ENCODE peak calls at places on chromosomes 12 and 14, in eight cellular contexts. H is adrenal gland, U is lung, Z is WERI-Rb-1, S is thoracic aorta, M is A673, D is upper lobe of right lung, G is right atrium auricular region. O is an unnamed sample.

GRCh38 chr14:63192085-63192484 is 12.2 kb upstream of the RHOJ start:
- DNase-seq in M (no peak), U (no peak), D (no peak), G (no peak), S (no peak), Z (no peak), H (no peak), O (no peak)

GRCh38 chr14:63642229-63642611 is 549 bp upstream of the WDR89 start:
- DNase-seq in G (peak; percentile 91), S (peak; percentile 67), H (peak; percentile 89), Z (peak; percentile 78), D (peak; percentile 76), M (peak; percentile 96), U (peak; percentile 88), O (peak; percentile 82)

GRCh38 chr12:66111605-66112004 is 18.9 kb downstream of the LLPH start:
- DNase-seq in G (no peak), D (no peak), U (no peak), M (peak; percentile 76), Z (no peak), H (no peak), S (no peak), O (no peak)

GRCh38 chr14:104101086-104101621 is 15.7 kb downstream of the ASPG start:
- DNase-seq in S (no peak), H (no peak), Z (no peak), G (no peak), M (no peak), D (peak; percentile 78), U (no peak), O (no peak)

GRCh38 chr12:79782197-79782890 is 91.6 kb upstream of the PAWR start:
- DNase-seq in G (no peak), H (peak; percentile 23), D (no peak), M (no peak), S (no peak), U (no peak), Z (no peak), O (no peak)

GRCh38 chr14:26851793-26852192 is 254.0 kb upstream of the NOVA1 start:
- DNase-seq in U (no peak), H (no peak), S (no peak), G (no peak), Z (no peak), M (no peak), D (no peak), O (no peak)

GRCh38 chr12:17478908-17479673 is 610.9 kb downstream of the RERGL start:
- DNase-seq in G (no peak), M (no peak), H (no peak), D (no peak), Z (peak; percentile 25), U (no peak), S (no peak), O (no peak)

GRCh38 chr14:98138666-98139065 is 1133.3 kb downstream of the BCL11B start:
- DNase-seq in D (no peak), G (no peak), Z (peak; percentile 23), H (peak; percentile 22), M (peak; percentile 75), S (no peak), U (peak; percentile 32), O (peak; percentile 16)

GRCh38 chr14:23663127-23663526 is 27.0 kb downstream of the DHRS2 start:
- DNase-seq in G (no peak), U (no peak), D (no peak), Z (no peak), H (no peak), S (no peak), M (no peak), O (no peak)

GRCh38 chr12:130013771-130014484 is 110.1 kb upstream of the TMEM132D start:
- DNase-seq in S (no peak), G (no peak), H (peak; percentile 42), M (peak; percentile 67), D (peak; percentile 70), Z (peak; percentile 69), U (peak; percentile 34), O (peak; percentile 70)

GRCh38 chr12:2271961-2272360 is 219.2 kb downstream of the CACNA1C start:
- DNase-seq in Z (no peak), S (no peak), M (no peak), G (no peak), D (no peak), H (no peak), U (no peak), O (no peak)

GRCh38 chr12:113239811-113240331 is 18.6 kb downstream of the TPCN1 start:
- DNase-seq in U (no peak), D (no peak), S (no peak), M (no peak), G (no peak), H (no peak), Z (no peak), O (no peak)

DNA sequence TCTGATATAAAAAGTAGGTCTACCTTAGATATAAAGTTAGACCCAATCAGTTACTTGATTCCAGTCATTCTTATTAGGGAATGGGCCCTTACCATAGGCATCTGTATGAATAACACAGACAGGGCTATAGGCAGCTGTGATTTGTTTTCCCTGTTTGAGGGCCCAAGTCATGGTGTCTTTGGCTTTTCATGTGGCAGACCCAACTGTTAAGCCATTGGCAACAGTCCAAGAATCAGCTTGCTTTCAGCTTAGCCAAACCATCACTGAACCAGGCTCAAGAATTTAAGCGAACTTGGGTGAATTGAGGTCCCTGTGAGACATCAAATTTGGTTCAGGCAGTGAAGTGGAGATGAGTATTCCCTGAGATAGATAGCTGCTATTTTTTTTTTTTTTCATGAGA is 111.2 kb downstream of the LRRIQ1 start:
- DNase-seq in S (no peak), G (no peak), D (no peak), H (no peak), U (no peak), M (peak; percentile 10), Z (no peak), O (no peak)
- H3K36me3 ChIP-seq in S (no peaks in the 10 kb centered on the region), G (no peaks in the 10 kb centered on the region), D (no peaks in the 10 kb centered on the region), H (no peaks in the 10 kb centered on the region), U (no peaks in the 10 kb centered on the region), M (no peaks in the 10 kb centered on the region), Z (no peaks in the 10 kb centered on the region), O (no peaks in the 10 kb centered on the region)

DNA sequence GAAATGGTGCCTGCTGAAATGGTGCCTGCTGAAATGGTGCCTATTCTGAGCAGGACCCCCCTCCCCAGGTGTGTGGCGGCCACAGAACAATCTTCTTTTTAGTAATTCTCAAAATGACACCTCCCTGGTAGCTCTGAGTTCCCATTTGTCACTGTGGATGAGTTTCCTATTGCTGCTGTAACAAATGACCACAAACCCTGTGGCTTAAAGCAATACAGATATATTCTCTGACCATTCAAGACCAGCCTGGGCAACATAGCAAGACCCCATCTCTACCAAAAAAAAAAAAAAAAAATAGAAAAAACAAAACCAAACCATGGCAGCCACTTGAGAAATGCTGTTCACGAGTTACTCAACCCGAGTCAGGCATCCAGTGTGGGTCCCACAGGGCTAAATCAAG is 7.9 kb downstream of the ACADS start:
- DNase-seq in H (no peak), G (no peak), S (no peak), D (no peak), M (no peak), U (no peak), Z (no peak), O (no peak)
- TF ChIP-seq CTCF in H (no peak), G (no peak), S (no peak), D (no peak), M (no peak), U (no peak), Z (no peak), O (no peak)

DNA sequence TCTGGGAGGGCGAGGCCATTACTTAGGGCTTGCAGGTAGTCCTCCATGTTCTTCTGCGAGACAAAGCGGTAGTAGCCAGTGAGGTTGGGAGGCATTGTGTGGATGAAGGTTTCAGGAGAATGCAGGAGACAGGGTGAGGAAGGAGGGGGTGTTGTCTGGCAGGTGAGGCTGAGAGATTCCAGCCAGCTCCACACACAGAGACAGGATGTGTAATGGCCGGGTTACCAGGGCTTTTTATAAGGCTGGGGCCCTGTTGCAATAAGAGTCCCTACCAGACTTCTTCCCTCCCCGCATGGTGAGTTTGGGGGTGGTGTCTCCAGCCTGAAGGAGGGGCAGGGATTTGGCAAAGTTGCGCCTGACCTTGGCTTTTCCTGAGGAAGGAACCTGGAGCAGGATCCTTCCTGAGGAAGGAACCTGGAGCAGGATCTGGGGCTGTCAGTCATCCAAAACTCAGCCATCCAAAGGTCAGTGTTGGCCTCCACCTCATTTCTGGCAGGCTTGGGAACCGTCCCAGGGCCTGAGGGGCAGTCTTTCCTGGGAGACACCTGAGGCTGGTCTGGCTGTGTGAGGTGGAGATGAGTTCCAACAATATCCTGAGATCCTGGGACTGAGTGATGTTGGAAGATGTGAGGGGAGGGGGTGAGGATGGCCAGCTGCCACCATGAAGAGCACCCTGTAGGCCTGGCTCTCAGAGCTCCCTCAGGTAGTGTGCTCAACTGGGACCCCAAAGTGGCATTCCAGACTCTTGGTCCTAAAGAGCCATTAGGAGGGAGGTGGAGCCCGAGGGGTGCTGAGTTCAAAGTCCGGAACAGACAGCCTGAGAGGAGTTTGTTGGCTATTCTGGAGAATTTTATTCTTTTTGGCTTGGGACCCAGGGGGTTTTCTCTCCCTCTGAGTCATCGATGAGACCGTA is at the start of gene RBP5:
- DNase-seq in D (no peak), M (no peak), Z (no peak), H (peak; percentile 47), S (no peak), G (no peak), U (no peak), O (no peak)
- H3K36me3 ChIP-seq in D (peaks cover under 1% of the 10 kb centered on the region), M (no peaks in the 10 kb centered on the region), Z (peaks cover 6% of the 10 kb centered on the region), H (peaks cover under 1% of the 10 kb centered on the region), S (no peaks in the 10 kb centered on the region), G (no peaks in the 10 kb centered on the region), U (no peaks in the 10 kb centered on the region), O (no peaks in the 10 kb centered on the region)

GRCh38 chr12:11584213-11584855 is 65.1 kb upstream of the ETV6 start:
- DNase-seq in U (no peak), Z (peak; percentile 25), H (no peak), M (no peak), D (no peak), G (no peak), S (no peak), O (peak; percentile 16)

GRCh38 chr12:11577658-11578260 is 71.7 kb upstream of the ETV6 start:
- DNase-seq in S (no peak), G (no peak), D (no peak), M (no peak), Z (no peak), U (no peak), H (no peak), O (no peak)

GRCh38 chr12:11578461-11578993 is 70.9 kb upstream of the ETV6 start:
- DNase-seq in Z (no peak), S (no peak), D (no peak), G (no peak), U (no peak), H (no peak), M (no peak), O (no peak)

GRCh38 chr12:11580125-11580751 is 69.2 kb upstream of the ETV6 start:
- DNase-seq in H (peak; percentile 14), G (no peak), Z (no peak), U (peak; percentile 57), S (no peak), D (peak; percentile 66), M (peak; percentile 89), O (peak; percentile 12)

GRCh38 chr12:11581179-11581755 is 68.2 kb upstream of the ETV6 start:
- DNase-seq in D (no peak), S (no peak), Z (peak; percentile 48), M (peak; percentile 90), H (peak; percentile 67), G (peak; percentile 66), U (peak; percentile 53), O (peak; percentile 71)
- TF ChIP-seq CTCF in D (peak; percentile 64), S (peak; percentile 75), Z (no peak), M (peak; percentile 62), H (peak; percentile 73), G (peak; percentile 73), U (peak; percentile 37), O (peak; percentile 44)

O was measured in body of pancreas.